ENCODE peak calls at places on chromosomes 1 and 21, in six cellular contexts. G is activated CD4-positive, alpha-beta T cell treated with anti-CD3 and anti-CD28 coated beads, Interleukin-2, amount 10 ng/mL, durations not matched to agents 7 days and 5 days; Q is cortex of kidney; F is LoVo; X is T-helper 2 cell; C is GM12864. W is an unnamed sample.

GRCh38 chr21:35036521-35037383 is 12.3 kb downstream of the RUNX1 start:
- DNase-seq in G (no peak), Q (no peak), F (no peak), X (peak; percentile 65), C (no peak), W (peak; percentile 32)

GRCh38 chr1:181044449-181044966 is 10.7 kb downstream of the MR1 start:
- DNase-seq in G (peak; percentile 32), Q (no peak), F (peak; percentile 24), X (peak; percentile 79), C (no peak), W (peak; percentile 82)

GRCh38 chr1:28761189-28761588 is 24.4 kb downstream of the YTHDF2 start:
- DNase-seq in G (no peak), Q (no peak), F (no peak), X (no peak), C (no peak), W (no peak)

GRCh38 chr1:202966006-202966904 is 802 bp downstream of the CYB5R1 start:
- DNase-seq in G (no peak), Q (no peak), F (no peak), X (no peak), C (no peak), W (no peak)

GRCh38 chr1:170580636-170581035 is 48.7 kb downstream of the GORAB start:
- DNase-seq in G (no peak), Q (no peak), F (no peak), X (no peak), C (no peak), W (no peak)

GRCh38 chr1:203274603-203275381 is 30.5 kb upstream of the BTG2 start:
- DNase-seq in G (no peak), Q (no peak), F (no peak), X (no peak), C (no peak), W (no peak)

GRCh38 chr1:220827445-220828210 is 40.9 kb downstream of the MTARC1 start:
- DNase-seq in G (no peak), Q (no peak), F (no peak), X (no peak), C (no peak), W (no peak)

GRCh38 chr1:235767795-235768194 is 98.9 kb downstream of the LYST start:
- DNase-seq in G (no peak), Q (no peak), F (no peak), X (no peak), C (peak; percentile 30), W (no peak)

GRCh38 chr1:227192163-227192562 is 126.1 kb downstream of the CDC42BPA start:
- DNase-seq in G (no peak), Q (no peak), F (peak; percentile 7), X (peak; percentile 74), C (no peak), W (no peak)

GRCh38 chr1:208358681-208359080 is 114.5 kb upstream of the PLXNA2 start:
- DNase-seq in G (no peak), Q (no peak), F (no peak), X (no peak), C (no peak), W (no peak)

GRCh38 chr21:23401278-23401677 is 2206.0 kb downstream of the MRPL39 start:
- DNase-seq in G (no peak), Q (no peak), F (no peak), X (no peak), C (no peak), W (no peak)

GRCh38 chr21:41974752-41975053 is 20.9 kb upstream of the C2CD2 start:
- DNase-seq in G (no peak), Q (no peak), F (no peak), X (no peak), C (no peak), W (no peak)

GRCh38 chr1:99707535-99708142 is 58.8 kb downstream of the FRRS1 start:
- DNase-seq in G (peak; percentile 70), Q (no peak), F (peak; percentile 66), X (peak; percentile 52), C (peak; percentile 10), W (peak; percentile 55)

GRCh38 chr1:205630241-205630640 is 1.6 kb downstream of the ELK4 start:
- DNase-seq in G (no peak), Q (no peak), F (no peak), X (peak; percentile 25), C (no peak), W (no peak)

GRCh38 chr1:160244209-160244608 is 18.1 kb downstream of the DCAF8 start:
- DNase-seq in G (no peak), Q (no peak), F (no peak), X (no peak), C (no peak), W (no peak)

GRCh38 chr1:70685300-70686286 is 274.5 kb downstream of the CTH start:
- DNase-seq in G (peak; percentile 54), Q (no peak), F (peak; percentile 57), X (peak; percentile 60), C (peak; percentile 33), W (peak; percentile 68)

GRCh38 chr21:40732998-40733397 is 114.0 kb downstream of the DSCAM start:
- DNase-seq in G (no peak), Q (no peak), F (no peak), X (no peak), C (no peak), W (no peak)

GRCh38 chr1:217895817-217896216 is 264.7 kb downstream of the SPATA17 start:
- DNase-seq in G (no peak), Q (no peak), F (no peak), X (no peak), C (no peak), W (no peak)

GRCh38 chr1:232776526-232776925 is 28.7 kb upstream of the MAP10 start:
- DNase-seq in G (no peak), Q (no peak), F (no peak), X (no peak), C (no peak), W (no peak)

GRCh38 chr1:6148497-6149241 is 31.5 kb downstream of the CHD5 start:
- DNase-seq in G (peak; percentile 74), Q (no peak), F (peak; percentile 41), X (peak; percentile 58), C (no peak), W (no peak)

GRCh38 chr1:31937300-31938183 is 626 bp downstream of the PTP4A2 start:
- DNase-seq in G (peak; percentile 78), Q (no peak), F (no peak), X (peak; percentile 84), C (no peak), W (peak; percentile 39)

GRCh38 chr1:182702826-182703524 is 18.6 kb upstream of the RGS8 start:
- DNase-seq in G (no peak), Q (no peak), F (no peak), X (no peak), C (no peak), W (no peak)

GRCh38 chr1:19688041-19688842 is 23.6 kb downstream of the HTR6 start:
- DNase-seq in G (peak; percentile 34), Q (no peak), F (no peak), X (peak; percentile 62), C (no peak), W (no peak)

W was measured in HepG2.